ENCODE peak calls at places on chromosomes 7 and 10, in five cellular contexts. R, G, I, C and L are unnamed samples.
A peak's percentile ranks its signal among the peaks of the same experiment; 100 is the strongest.

GRCh38 chr7:148337566-148337965 is 253.0 kb upstream of the C7orf33 start:
- DNase-seq in G (no peak), I (no peak), R (no peak), C (no peak), L (no peak)

GRCh38 chr7:139680676-139681462 is 96.9 kb downstream of the HIPK2 start:
- DNase-seq in R (no peak), C (peak; percentile 77), G (peak; percentile 98), I (peak; percentile 68), L (no peak)

GRCh38 chr10:45091968-45092367 is 91.2 kb downstream of the ZNF22 start:
- DNase-seq in R (no peak), C (peak; percentile 34), G (no peak), I (no peak), L (no peak)

GRCh38 chr10:22314852-22315251 is 1.3 kb upstream of the COMMD3 start:
- DNase-seq in R (no peak), I (no peak), C (no peak), G (no peak), L (no peak)

GRCh38 chr10:71985542-71986250 is 21.5 kb downstream of the CHST3 start:
- DNase-seq in I (no peak), C (peak; percentile 57), R (no peak), G (peak; percentile 70), L (no peak)

GRCh38 chr7:44665531-44666213 is 59.2 kb downstream of the OGDH start:
- DNase-seq in C (no peak), R (no peak), G (peak; percentile 92), I (no peak), L (no peak)

GRCh38 chr7:107228291-107228690 is 59.5 kb downstream of the HBP1 start:
- DNase-seq in C (no peak), R (no peak), I (no peak), G (no peak), L (no peak)

GRCh38 chr7:76310102-76310957 is 7.9 kb downstream of the HSPB1 start:
- DNase-seq in R (no peak), C (no peak), I (no peak), G (no peak), L (no peak)

GRCh38 chr7:139526578-139527544 is 3.4 kb downstream of the CLEC2L start:
- DNase-seq in G (peak; percentile 96), I (no peak), C (no peak), R (no peak), L (no peak)

GRCh38 chr7:2821842-2822507 is 22.1 kb downstream of the GNA12 start:
- DNase-seq in R (no peak), C (no peak), I (no peak), G (peak; percentile 92), L (no peak)

GRCh38 chr10:47150581-47150980 is 149.4 kb upstream of the GDF10 start:
- DNase-seq in C (no peak), G (no peak), R (no peak), I (no peak), L (no peak)

GRCh38 chr10:790821-791551 is 101.5 kb upstream of the DIP2C start:
- DNase-seq in C (no peak), R (no peak), G (no peak), I (no peak), L (no peak)

GRCh38 chr10:77636967-77637473 is 588 bp downstream of the KCNMA1 start:
- DNase-seq in G (no peak), R (peak; percentile 47), I (no peak), C (no peak), L (no peak)

GRCh38 chr10:77637474-77637985 is at the start of gene KCNMA1:
- DNase-seq in R (peak; percentile 68), G (no peak), C (peak; percentile 9), I (no peak), L (no peak)

GRCh38 chr10:77635402-77636227 is 2.0 kb downstream of the KCNMA1 start:
- DNase-seq in R (peak; percentile 35), C (no peak), G (no peak), I (no peak), L (no peak)

GRCh38 chr10:77634939-77635338 is 2.7 kb downstream of the KCNMA1 start:
- DNase-seq in I (no peak), R (no peak), G (no peak), C (no peak), L (no peak)

DNA sequence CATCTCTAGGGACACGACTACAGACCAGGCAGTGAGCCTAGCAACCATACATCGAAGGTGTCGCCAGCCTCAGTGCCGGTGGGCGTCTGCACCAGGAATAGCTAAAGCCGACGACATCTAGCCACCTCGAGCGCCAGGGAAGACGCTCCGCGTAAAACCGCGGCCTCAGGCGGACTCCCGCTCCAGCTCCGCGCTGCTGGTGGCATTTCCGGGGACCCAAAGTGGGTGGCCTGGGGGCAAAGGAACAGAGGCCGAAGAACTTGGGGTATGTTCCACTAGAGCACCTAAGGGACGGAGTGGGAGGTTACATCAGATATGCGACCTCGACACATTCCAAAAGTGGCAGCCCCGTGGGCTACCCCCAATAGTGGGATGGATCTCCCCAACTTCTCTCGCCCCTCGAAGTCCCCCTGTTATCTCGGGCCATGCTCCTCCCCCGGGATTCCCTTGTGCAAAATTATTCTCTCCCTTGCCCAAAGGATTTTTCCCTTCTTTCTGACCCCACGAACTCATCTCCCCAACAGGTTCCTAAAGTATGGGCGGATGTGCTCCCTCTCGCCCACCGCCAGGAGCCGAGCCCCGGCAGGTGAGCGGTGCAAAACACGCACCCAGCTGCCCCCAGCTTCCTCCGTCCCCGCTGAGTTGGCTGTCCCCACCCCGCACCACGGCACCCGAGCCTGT is 1.2 kb downstream of the KCNMA1 start:
- DNase-seq in R (peak; percentile 61), I (no peak), G (no peak), C (no peak), L (no peak)
- H3K27me3 ChIP-seq in R (peaks cover 76% of the 10 kb centered on the region), I (peaks cover 98% of the 10 kb centered on the region), G (no peaks in the 10 kb centered on the region), C (peaks cover 87% of the 10 kb centered on the region), L (peaks cover 9% of the 10 kb centered on the region)

DNA sequence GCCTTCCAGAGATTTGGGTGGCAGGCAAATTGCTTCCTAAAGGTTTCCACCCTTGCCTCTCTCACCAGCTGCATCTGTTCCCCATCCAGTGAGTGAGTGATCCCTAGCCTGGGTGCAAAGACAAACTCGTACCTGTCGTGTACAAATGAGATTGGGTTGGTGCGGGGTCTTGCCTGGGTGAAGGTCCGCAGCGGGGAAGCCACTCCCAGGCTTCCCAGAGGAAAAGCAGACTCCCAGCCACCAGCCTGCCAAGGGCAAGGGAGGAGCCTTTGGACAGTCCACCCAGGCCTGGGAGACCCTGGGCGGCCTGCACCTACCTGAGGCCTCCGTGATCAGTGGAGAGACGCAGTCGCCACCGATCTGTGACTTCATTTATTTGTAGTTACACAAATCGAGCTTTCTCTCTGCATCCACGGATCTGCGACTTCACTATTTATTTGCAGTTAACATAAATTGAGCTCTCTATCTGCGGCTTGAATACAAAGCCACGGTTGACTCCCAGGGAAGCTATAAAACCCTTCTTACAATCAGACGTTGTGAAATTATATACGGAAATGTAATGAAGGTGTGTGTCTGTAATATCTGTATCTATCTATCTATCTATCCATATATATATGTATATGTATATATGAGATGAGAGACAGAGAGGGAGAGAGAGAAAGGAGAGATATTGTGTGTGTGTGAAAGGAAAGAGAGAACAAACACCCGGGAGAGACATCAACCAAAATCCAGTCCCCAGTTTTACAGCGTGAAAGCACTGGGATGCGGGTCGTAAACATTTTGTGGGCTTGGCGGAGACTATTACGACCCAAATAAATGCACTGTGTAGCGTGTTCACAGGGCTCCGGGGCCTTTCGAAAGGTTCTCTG is 3.0 kb upstream of the HOXA7 start:
- DNase-seq in I (peak; percentile 7), R (no peak), G (no peak), C (no peak), L (no peak)
- H3K27me3 ChIP-seq in I (peaks cover 100% of the 10 kb centered on the region), R (peaks cover 100% of the 10 kb centered on the region), G (peaks cover 92% of the 10 kb centered on the region), C (peaks cover 100% of the 10 kb centered on the region), L (peaks cover 50% of the 10 kb centered on the region)

GRCh38 chr7:137685439-137686164 is 161.2 kb downstream of the DGKI start:
- DNase-seq in C (no peak), G (no peak), I (no peak), R (no peak), L (no peak)

GRCh38 chr7:137690635-137691034 is 156.1 kb downstream of the DGKI start:
- DNase-seq in C (no peak), I (no peak), R (no peak), G (no peak), L (no peak)

GRCh38 chr7:137684776-137685175 is 162.0 kb downstream of the DGKI start:
- DNase-seq in C (no peak), G (no peak), I (peak; percentile 16), R (no peak), L (no peak)

GRCh38 chr7:137689761-137690160 is 157.0 kb downstream of the DGKI start:
- DNase-seq in R (no peak), G (no peak), I (no peak), C (no peak), L (no peak)

DNA sequence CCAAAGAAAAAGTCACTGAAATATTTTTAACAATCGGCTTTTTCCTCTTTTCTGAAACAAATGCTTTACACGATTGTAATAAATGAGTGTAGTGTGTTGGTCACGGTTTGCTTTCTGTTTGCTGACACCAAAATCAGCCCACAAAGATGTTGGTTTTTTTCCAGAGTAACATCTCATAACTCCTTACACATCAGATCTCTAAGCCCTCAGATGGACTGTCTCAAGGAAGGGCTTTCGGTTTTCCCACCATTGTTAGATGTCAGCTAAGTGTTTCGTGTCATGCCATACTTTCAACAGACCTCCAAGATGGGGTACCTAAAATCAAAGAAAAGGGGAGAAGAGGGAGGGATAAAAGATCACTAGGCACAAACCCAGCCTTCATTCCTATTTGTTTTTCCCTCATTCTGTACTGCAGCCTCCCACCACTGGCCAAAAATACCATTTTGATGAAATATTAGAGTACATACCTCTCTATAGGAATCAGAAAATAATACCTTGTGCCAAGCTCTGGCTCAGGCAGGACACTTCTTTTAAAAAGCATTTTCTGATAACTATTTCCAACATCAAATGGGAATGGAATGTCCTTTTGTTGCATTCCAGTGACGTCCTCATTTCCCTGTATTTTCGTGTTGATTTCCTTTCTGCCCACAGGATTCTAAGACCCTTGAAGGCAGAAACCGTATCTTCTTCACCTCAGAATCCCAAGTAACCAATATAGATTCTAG is 159.1 kb downstream of the DGKI start:
- DNase-seq in R (no peak), C (no peak), I (no peak), G (peak; percentile 90), L (no peak)
- H3K27me3 ChIP-seq in R (no peaks in the 10 kb centered on the region), C (no peaks in the 10 kb centered on the region), I (no peaks in the 10 kb centered on the region), G (no peaks in the 10 kb centered on the region), L (no peaks in the 10 kb centered on the region)

GRCh38 chr10:69497611-69498390 is 46.5 kb downstream of the TSPAN15 start:
- DNase-seq in R (no peak), C (no peak), G (no peak), I (no peak), L (peak; percentile 42)
- H3K27me3 ChIP-seq in R (no peaks in the 10 kb centered on the region), C (no peaks in the 10 kb centered on the region), G (peaks cover 6% of the 10 kb centered on the region), I (no peaks in the 10 kb centered on the region), L (no peaks in the 10 kb centered on the region)